ENCODE peak calls at places on chromosomes 16 and 17, in four cellular contexts. One of them, this sample, is unnamed.

GRCh38 chr16:4737545-4737944 is 3.2 kb downstream of the DNAAF8 start:
- DNase-seq in HTR-8/SVneo: no peak
- DNase-seq in stimulated activated CD8-positive, alpha-beta memory T cell treated with anti-CD3 and anti-CD28 coated beads, Interleukin-2, amount 100 ng/mL, for 48 hours: no peak
- DNase-seq in HuH-7.5: no peak
- DNase-seq in this sample: peak

GRCh38 chr16:8931864-8932263 is 31.8 kb downstream of the USP7 start:
- DNase-seq in HTR-8/SVneo: peak
- DNase-seq in stimulated activated CD8-positive, alpha-beta memory T cell treated with anti-CD3 and anti-CD28 coated beads, Interleukin-2, amount 100 ng/mL, for 48 hours: no peak
- DNase-seq in HuH-7.5: no peak
- DNase-seq in this sample: peak

GRCh38 chr17:81648013-81648706 is 8.2 kb downstream of the PDE6G start:
- DNase-seq in HTR-8/SVneo: no peak
- DNase-seq in stimulated activated CD8-positive, alpha-beta memory T cell treated with anti-CD3 and anti-CD28 coated beads, Interleukin-2, amount 100 ng/mL, for 48 hours: no peak
- DNase-seq in HuH-7.5: no peak
- DNase-seq in this sample: no peak

GRCh38 chr16:54324716-54325115 is 38.1 kb upstream of the IRX3 start:
- DNase-seq in HTR-8/SVneo: no peak
- DNase-seq in stimulated activated CD8-positive, alpha-beta memory T cell treated with anti-CD3 and anti-CD28 coated beads, Interleukin-2, amount 100 ng/mL, for 48 hours: no peak
- DNase-seq in HuH-7.5: no peak
- DNase-seq in this sample: no peak

GRCh38 chr17:43151880-43152456 is 19.0 kb upstream of the NBR1 start:
- DNase-seq in HTR-8/SVneo: no peak
- DNase-seq in stimulated activated CD8-positive, alpha-beta memory T cell treated with anti-CD3 and anti-CD28 coated beads, Interleukin-2, amount 100 ng/mL, for 48 hours: no peak
- DNase-seq in HuH-7.5: no peak
- DNase-seq in this sample: no peak

GRCh38 chr16:67546761-67547422 is 15.4 kb upstream of the CTCF start:
- DNase-seq in HTR-8/SVneo: peak
- DNase-seq in stimulated activated CD8-positive, alpha-beta memory T cell treated with anti-CD3 and anti-CD28 coated beads, Interleukin-2, amount 100 ng/mL, for 48 hours: no peak
- DNase-seq in HuH-7.5: peak
- DNase-seq in this sample: peak

GRCh38 chr16:10828851-10829331 is 10.3 kb upstream of the TVP23A start:
- DNase-seq in HTR-8/SVneo: peak
- DNase-seq in stimulated activated CD8-positive, alpha-beta memory T cell treated with anti-CD3 and anti-CD28 coated beads, Interleukin-2, amount 100 ng/mL, for 48 hours: no peak
- DNase-seq in HuH-7.5: no peak
- DNase-seq in this sample: no peak

GRCh38 chr16:66130296-66130910 is 236.1 kb upstream of the CDH5 start:
- DNase-seq in HTR-8/SVneo: peak
- DNase-seq in stimulated activated CD8-positive, alpha-beta memory T cell treated with anti-CD3 and anti-CD28 coated beads, Interleukin-2, amount 100 ng/mL, for 48 hours: no peak
- DNase-seq in HuH-7.5: no peak
- DNase-seq in this sample: peak

GRCh38 chr16:81455720-81456494 is 11.3 kb downstream of the CMIP start:
- DNase-seq in HTR-8/SVneo: no peak
- DNase-seq in stimulated activated CD8-positive, alpha-beta memory T cell treated with anti-CD3 and anti-CD28 coated beads, Interleukin-2, amount 100 ng/mL, for 48 hours: no peak
- DNase-seq in HuH-7.5: no peak
- DNase-seq in this sample: no peak

GRCh38 chr16:57911711-57912110 is 59.2 kb downstream of the CNGB1 start:
- DNase-seq in HTR-8/SVneo: no peak
- DNase-seq in stimulated activated CD8-positive, alpha-beta memory T cell treated with anti-CD3 and anti-CD28 coated beads, Interleukin-2, amount 100 ng/mL, for 48 hours: no peak
- DNase-seq in HuH-7.5: no peak
- DNase-seq in this sample: peak

GRCh38 chr16:8972843-8973586 is 9.3 kb upstream of the USP7 start:
- DNase-seq in HTR-8/SVneo: no peak
- DNase-seq in stimulated activated CD8-positive, alpha-beta memory T cell treated with anti-CD3 and anti-CD28 coated beads, Interleukin-2, amount 100 ng/mL, for 48 hours: no peak
- DNase-seq in HuH-7.5: no peak
- DNase-seq in this sample: no peak

GRCh38 chr17:29279397-29280070 is 14.4 kb downstream of the NUFIP2 start:
- DNase-seq in HTR-8/SVneo: no peak
- DNase-seq in stimulated activated CD8-positive, alpha-beta memory T cell treated with anti-CD3 and anti-CD28 coated beads, Interleukin-2, amount 100 ng/mL, for 48 hours: no peak
- DNase-seq in HuH-7.5: no peak
- DNase-seq in this sample: no peak

GRCh38 chr16:57001026-57001669 is 11.8 kb downstream of the NLRC5 start:
- DNase-seq in HTR-8/SVneo: no peak
- DNase-seq in stimulated activated CD8-positive, alpha-beta memory T cell treated with anti-CD3 and anti-CD28 coated beads, Interleukin-2, amount 100 ng/mL, for 48 hours: no peak
- DNase-seq in HuH-7.5: no peak
- DNase-seq in this sample: no peak

GRCh38 chr16:75379339-75379738 is 54.0 kb downstream of the CFDP1 start:
- DNase-seq in HTR-8/SVneo: no peak
- DNase-seq in stimulated activated CD8-positive, alpha-beta memory T cell treated with anti-CD3 and anti-CD28 coated beads, Interleukin-2, amount 100 ng/mL, for 48 hours: no peak
- DNase-seq in HuH-7.5: no peak
- DNase-seq in this sample: no peak

GRCh38 chr16:2471016-2471652 is at the start of gene NTN3:
- DNase-seq in HTR-8/SVneo: no peak
- DNase-seq in stimulated activated CD8-positive, alpha-beta memory T cell treated with anti-CD3 and anti-CD28 coated beads, Interleukin-2, amount 100 ng/mL, for 48 hours: no peak
- DNase-seq in HuH-7.5: peak
- DNase-seq in this sample: peak